ENCODE peak calls at places on chromosome 2, in nine cellular contexts. X, W, A, P, S, E, Y, Q and G are unnamed samples.

GRCh38 chr2:176156959-176157498 is at the start of gene HOXD3:
- DNase-seq in X (no peak), W (peak), A (no peak), P (no peak), S (no peak), E (no peak), Y (no peak), Q (no peak), G (no peak)

GRCh38 chr2:223041527-223042109 is 10.4 kb upstream of the KCNE4 start:
- DNase-seq in X (no peak), W (peak), A (peak), P (no peak), S (no peak), E (peak), Y (no peak), Q (no peak), G (peak)

GRCh38 chr2:233871432-233871831 is 3.2 kb upstream of the MSL3B start:
- DNase-seq in X (no peak), W (no peak), A (no peak), P (no peak), S (no peak), E (no peak), Y (no peak), Q (no peak), G (no peak)

GRCh38 chr2:45759310-45759851 is 107.9 kb downstream of the PRKCE start:
- DNase-seq in X (no peak), W (peak), A (peak), P (no peak), S (no peak), E (no peak), Y (no peak), Q (no peak), G (no peak)

GRCh38 chr2:33476100-33476792 is at the start of gene RASGRP3:
- DNase-seq in X (peak), W (peak), A (peak), P (no peak), S (no peak), E (peak), Y (peak), Q (peak), G (peak)

GRCh38 chr2:212683346-212683745 is 144.7 kb upstream of the ERBB4 start:
- DNase-seq in X (no peak), W (peak), A (peak), P (no peak), S (no peak), E (no peak), Y (no peak), Q (no peak), G (no peak)

GRCh38 chr2:233044974-233045535 is 12.6 kb downstream of the NEU2 start:
- DNase-seq in X (no peak), W (no peak), A (no peak), P (no peak), S (no peak), E (no peak), Y (no peak), Q (no peak), G (no peak)

GRCh38 chr2:227761734-227762476 is 16.2 kb downstream of the SCYGR8 start:
- DNase-seq in X (no peak), W (peak), A (peak), P (no peak), S (no peak), E (no peak), Y (no peak), Q (no peak), G (no peak)

GRCh38 chr2:102753563-102754159 is 8.2 kb upstream of the TMEM182 start:
- DNase-seq in X (no peak), W (peak), A (peak), P (peak), S (no peak), E (no peak), Y (peak), Q (no peak), G (no peak)

GRCh38 chr2:47360937-47361336 is 42.0 kb upstream of the MSH2 start:
- DNase-seq in X (no peak), W (peak), A (peak), P (no peak), S (no peak), E (no peak), Y (no peak), Q (no peak), G (no peak)

GRCh38 chr2:174597347-174598047 is at the start of gene WIPF1:
- DNase-seq in X (peak), W (peak), A (peak), P (no peak), S (no peak), E (no peak), Y (peak), Q (no peak), G (no peak)

GRCh38 chr2:203042178-203042577 is 27.5 kb downstream of the NBEAL1 start:
- DNase-seq in X (no peak), W (no peak), A (no peak), P (no peak), S (no peak), E (no peak), Y (no peak), Q (no peak), G (no peak)

GRCh38 chr2:134736167-134736885 is 17.5 kb upstream of the TMEM163 start:
- DNase-seq in X (no peak), W (peak), A (peak), P (no peak), S (no peak), E (no peak), Y (no peak), Q (no peak), G (no peak)

GRCh38 chr2:11822746-11823411 is 76.4 kb downstream of the LPIN1 start:
- DNase-seq in X (no peak), W (peak), A (no peak), P (no peak), S (no peak), E (no peak), Y (no peak), Q (no peak), G (no peak)

GRCh38 chr2:69057660-69058059 is 44.7 kb downstream of the ANTXR1 start:
- DNase-seq in X (no peak), W (peak), A (no peak), P (no peak), S (no peak), E (no peak), Y (no peak), Q (no peak), G (no peak)

GRCh38 chr2:145652992-145653545 is 1133.2 kb upstream of the ZEB2 start:
- DNase-seq in X (no peak), W (peak), A (peak), P (no peak), S (no peak), E (no peak), Y (no peak), Q (no peak), G (peak)